ENCODE peak calls at places on chromosomes 4 and X, in seven cellular contexts. One of them, this sample, is unnamed.

GRCh38 chr4:141375855-141376254 is 155.2 kb downstream of the ZNF330 start:
- DNase-seq in GM23338: peak
- DNase-seq in mucosa of descending colon: no peak
- DNase-seq in Right ventricle myocardium inferior: no peak
- DNase-seq in activated CD4-positive, alpha-beta T cell treated with anti-CD3 and anti-CD28 coated beads, Interleukin-2, amount 10 ng/mL, durations not matched to agents 7 days and 5 days: no peak
- DNase-seq in aorta: no peak
- DNase-seq in COR-L47: peak
- DNase-seq in this sample: no peak

GRCh38 chrX:3713225-3713936 is at the start of gene PRKX:
- DNase-seq in GM23338: peak
- DNase-seq in mucosa of descending colon: peak
- DNase-seq in Right ventricle myocardium inferior: peak
- DNase-seq in activated CD4-positive, alpha-beta T cell treated with anti-CD3 and anti-CD28 coated beads, Interleukin-2, amount 10 ng/mL, durations not matched to agents 7 days and 5 days: peak
- DNase-seq in aorta: peak
- DNase-seq in COR-L47: peak
- DNase-seq in this sample: peak

GRCh38 chrX:3963980-3964379 is 250.5 kb upstream of the PRKX start:
- DNase-seq in GM23338: no peak
- DNase-seq in mucosa of descending colon: no peak
- DNase-seq in Right ventricle myocardium inferior: no peak
- DNase-seq in activated CD4-positive, alpha-beta T cell treated with anti-CD3 and anti-CD28 coated beads, Interleukin-2, amount 10 ng/mL, durations not matched to agents 7 days and 5 days: no peak
- DNase-seq in aorta: no peak
- DNase-seq in COR-L47: no peak
- DNase-seq in this sample: no peak

GRCh38 chr4:82718067-82718935 is 80.3 kb downstream of the SCD5 start:
- DNase-seq in GM23338: no peak
- DNase-seq in mucosa of descending colon: no peak
- DNase-seq in Right ventricle myocardium inferior: no peak
- DNase-seq in activated CD4-positive, alpha-beta T cell treated with anti-CD3 and anti-CD28 coated beads, Interleukin-2, amount 10 ng/mL, durations not matched to agents 7 days and 5 days: no peak
- DNase-seq in aorta: no peak
- DNase-seq in COR-L47: no peak
- DNase-seq in this sample: peak

GRCh38 chr4:181792641-181793612 is 450.3 kb upstream of the TENM3 start:
- DNase-seq in GM23338: peak
- DNase-seq in mucosa of descending colon: no peak
- DNase-seq in Right ventricle myocardium inferior: no peak
- DNase-seq in activated CD4-positive, alpha-beta T cell treated with anti-CD3 and anti-CD28 coated beads, Interleukin-2, amount 10 ng/mL, durations not matched to agents 7 days and 5 days: no peak
- DNase-seq in aorta: no peak
- DNase-seq in COR-L47: peak
- DNase-seq in this sample: no peak

GRCh38 chr4:53640576-53641459 is 49.5 kb upstream of the LNX1 start:
- DNase-seq in GM23338: no peak
- DNase-seq in mucosa of descending colon: no peak
- DNase-seq in Right ventricle myocardium inferior: no peak
- DNase-seq in activated CD4-positive, alpha-beta T cell treated with anti-CD3 and anti-CD28 coated beads, Interleukin-2, amount 10 ng/mL, durations not matched to agents 7 days and 5 days: no peak
- DNase-seq in aorta: no peak
- DNase-seq in COR-L47: no peak
- DNase-seq in this sample: no peak

GRCh38 chrX:129310000-129310399 is 213.3 kb downstream of the SMARCA1 start:
- DNase-seq in GM23338: peak
- DNase-seq in mucosa of descending colon: no peak
- DNase-seq in Right ventricle myocardium inferior: no peak
- DNase-seq in activated CD4-positive, alpha-beta T cell treated with anti-CD3 and anti-CD28 coated beads, Interleukin-2, amount 10 ng/mL, durations not matched to agents 7 days and 5 days: no peak
- DNase-seq in aorta: no peak
- DNase-seq in COR-L47: no peak
- DNase-seq in this sample: no peak

GRCh38 chrX:131595120-131595519 is 51.2 kb downstream of the OR13H1 start:
- DNase-seq in GM23338: no peak
- DNase-seq in mucosa of descending colon: no peak
- DNase-seq in Right ventricle myocardium inferior: no peak
- DNase-seq in activated CD4-positive, alpha-beta T cell treated with anti-CD3 and anti-CD28 coated beads, Interleukin-2, amount 10 ng/mL, durations not matched to agents 7 days and 5 days: no peak
- DNase-seq in aorta: no peak
- DNase-seq in COR-L47: no peak
- DNase-seq in this sample: no peak

GRCh38 chr4:71262161-71262560 is 76.7 kb upstream of the SLC4A4 start:
- DNase-seq in GM23338: no peak
- DNase-seq in mucosa of descending colon: no peak
- DNase-seq in Right ventricle myocardium inferior: no peak
- DNase-seq in activated CD4-positive, alpha-beta T cell treated with anti-CD3 and anti-CD28 coated beads, Interleukin-2, amount 10 ng/mL, durations not matched to agents 7 days and 5 days: no peak
- DNase-seq in aorta: no peak
- DNase-seq in COR-L47: no peak
- DNase-seq in this sample: no peak

GRCh38 chrX:24215282-24215681 is 65.8 kb downstream of the ZFX start:
- DNase-seq in GM23338: no peak
- DNase-seq in mucosa of descending colon: no peak
- DNase-seq in Right ventricle myocardium inferior: no peak
- DNase-seq in activated CD4-positive, alpha-beta T cell treated with anti-CD3 and anti-CD28 coated beads, Interleukin-2, amount 10 ng/mL, durations not matched to agents 7 days and 5 days: no peak
- DNase-seq in aorta: no peak
- DNase-seq in COR-L47: no peak
- DNase-seq in this sample: no peak

GRCh38 chrX:109134777-109135176 is 347.1 kb downstream of the GUCY2F start:
- DNase-seq in GM23338: no peak
- DNase-seq in mucosa of descending colon: no peak
- DNase-seq in Right ventricle myocardium inferior: no peak
- DNase-seq in activated CD4-positive, alpha-beta T cell treated with anti-CD3 and anti-CD28 coated beads, Interleukin-2, amount 10 ng/mL, durations not matched to agents 7 days and 5 days: no peak
- DNase-seq in aorta: no peak
- DNase-seq in COR-L47: no peak
- DNase-seq in this sample: no peak

GRCh38 chrX:134908235-134908834 is 82.5 kb upstream of the SMIM10 start:
- DNase-seq in GM23338: no peak
- DNase-seq in mucosa of descending colon: no peak
- DNase-seq in Right ventricle myocardium inferior: no peak
- DNase-seq in activated CD4-positive, alpha-beta T cell treated with anti-CD3 and anti-CD28 coated beads, Interleukin-2, amount 10 ng/mL, durations not matched to agents 7 days and 5 days: peak
- DNase-seq in aorta: no peak
- DNase-seq in COR-L47: no peak
- DNase-seq in this sample: no peak

GRCh38 chrX:19699151-19699550 is 183.8 kb upstream of the MAP3K15 start:
- DNase-seq in GM23338: no peak
- DNase-seq in mucosa of descending colon: no peak
- DNase-seq in Right ventricle myocardium inferior: no peak
- DNase-seq in activated CD4-positive, alpha-beta T cell treated with anti-CD3 and anti-CD28 coated beads, Interleukin-2, amount 10 ng/mL, durations not matched to agents 7 days and 5 days: no peak
- DNase-seq in aorta: no peak
- DNase-seq in COR-L47: no peak
- DNase-seq in this sample: no peak

GRCh38 chr4:156751486-156751885 is 220.1 kb downstream of the PDGFC start:
- DNase-seq in GM23338: no peak
- DNase-seq in mucosa of descending colon: no peak
- DNase-seq in Right ventricle myocardium inferior: no peak
- DNase-seq in activated CD4-positive, alpha-beta T cell treated with anti-CD3 and anti-CD28 coated beads, Interleukin-2, amount 10 ng/mL, durations not matched to agents 7 days and 5 days: no peak
- DNase-seq in aorta: no peak
- DNase-seq in COR-L47: no peak
- DNase-seq in this sample: no peak

GRCh38 chr4:83255584-83255983 is 29.0 kb downstream of the COQ2 start:
- DNase-seq in GM23338: no peak
- DNase-seq in mucosa of descending colon: no peak
- DNase-seq in Right ventricle myocardium inferior: no peak
- DNase-seq in activated CD4-positive, alpha-beta T cell treated with anti-CD3 and anti-CD28 coated beads, Interleukin-2, amount 10 ng/mL, durations not matched to agents 7 days and 5 days: no peak
- DNase-seq in aorta: no peak
- DNase-seq in COR-L47: no peak
- DNase-seq in this sample: no peak

GRCh38 chrX:46444011-46444410 is 101.2 kb downstream of the ZNF674 start:
- DNase-seq in GM23338: no peak
- DNase-seq in mucosa of descending colon: no peak
- DNase-seq in Right ventricle myocardium inferior: no peak
- DNase-seq in activated CD4-positive, alpha-beta T cell treated with anti-CD3 and anti-CD28 coated beads, Interleukin-2, amount 10 ng/mL, durations not matched to agents 7 days and 5 days: no peak
- DNase-seq in aorta: no peak
- DNase-seq in COR-L47: no peak
- DNase-seq in this sample: no peak

GRCh38 chrX:9526965-9527364 is 62.1 kb downstream of the TBL1X start:
- DNase-seq in GM23338: peak
- DNase-seq in mucosa of descending colon: no peak
- DNase-seq in Right ventricle myocardium inferior: no peak
- DNase-seq in activated CD4-positive, alpha-beta T cell treated with anti-CD3 and anti-CD28 coated beads, Interleukin-2, amount 10 ng/mL, durations not matched to agents 7 days and 5 days: no peak
- DNase-seq in aorta: no peak
- DNase-seq in COR-L47: no peak
- DNase-seq in this sample: no peak

GRCh38 chrX:2401590-2402360 is 99.0 kb downstream of the DHRSX start:
- DNase-seq in GM23338: no peak
- DNase-seq in mucosa of descending colon: no peak
- DNase-seq in Right ventricle myocardium inferior: no peak
- DNase-seq in activated CD4-positive, alpha-beta T cell treated with anti-CD3 and anti-CD28 coated beads, Interleukin-2, amount 10 ng/mL, durations not matched to agents 7 days and 5 days: no peak
- DNase-seq in aorta: no peak
- DNase-seq in COR-L47: no peak
- DNase-seq in this sample: no peak

GRCh38 chr4:37770016-37770415 is 56.5 kb upstream of the PGM2 start:
- DNase-seq in GM23338: no peak
- DNase-seq in mucosa of descending colon: no peak
- DNase-seq in Right ventricle myocardium inferior: no peak
- DNase-seq in activated CD4-positive, alpha-beta T cell treated with anti-CD3 and anti-CD28 coated beads, Interleukin-2, amount 10 ng/mL, durations not matched to agents 7 days and 5 days: no peak
- DNase-seq in aorta: no peak
- DNase-seq in COR-L47: no peak
- DNase-seq in this sample: no peak

GRCh38 chr4:73451404-73451803 is 15.4 kb downstream of the AFP start:
- DNase-seq in GM23338: peak
- DNase-seq in mucosa of descending colon: no peak
- DNase-seq in Right ventricle myocardium inferior: no peak
- DNase-seq in activated CD4-positive, alpha-beta T cell treated with anti-CD3 and anti-CD28 coated beads, Interleukin-2, amount 10 ng/mL, durations not matched to agents 7 days and 5 days: no peak
- DNase-seq in aorta: no peak
- DNase-seq in COR-L47: peak
- DNase-seq in this sample: no peak

GRCh38 chrX:1581132-1581531 is 10.3 kb upstream of the AKAP17A start:
- DNase-seq in GM23338: peak
- DNase-seq in mucosa of descending colon: no peak
- DNase-seq in Right ventricle myocardium inferior: no peak
- DNase-seq in activated CD4-positive, alpha-beta T cell treated with anti-CD3 and anti-CD28 coated beads, Interleukin-2, amount 10 ng/mL, durations not matched to agents 7 days and 5 days: peak
- DNase-seq in aorta: no peak
- DNase-seq in COR-L47: peak
- DNase-seq in this sample: no peak

GRCh38 chr4:3700223-3700622 is 66.0 kb upstream of the ADRA2C start:
- DNase-seq in GM23338: no peak
- DNase-seq in mucosa of descending colon: no peak
- DNase-seq in Right ventricle myocardium inferior: no peak
- DNase-seq in activated CD4-positive, alpha-beta T cell treated with anti-CD3 and anti-CD28 coated beads, Interleukin-2, amount 10 ng/mL, durations not matched to agents 7 days and 5 days: no peak
- DNase-seq in aorta: peak
- DNase-seq in COR-L47: no peak
- DNase-seq in this sample: no peak

GRCh38 chr4:187663076-187663475 is 332.5 kb upstream of the ZFP42 start:
- DNase-seq in GM23338: no peak
- DNase-seq in mucosa of descending colon: no peak
- DNase-seq in Right ventricle myocardium inferior: no peak
- DNase-seq in activated CD4-positive, alpha-beta T cell treated with anti-CD3 and anti-CD28 coated beads, Interleukin-2, amount 10 ng/mL, durations not matched to agents 7 days and 5 days: no peak
- DNase-seq in aorta: no peak
- DNase-seq in COR-L47: no peak
- DNase-seq in this sample: no peak

GRCh38 chr4:4401049-4401448 is 14.1 kb downstream of the NSG1 start:
- DNase-seq in GM23338: no peak
- DNase-seq in mucosa of descending colon: no peak
- DNase-seq in Right ventricle myocardium inferior: no peak
- DNase-seq in activated CD4-positive, alpha-beta T cell treated with anti-CD3 and anti-CD28 coated beads, Interleukin-2, amount 10 ng/mL, durations not matched to agents 7 days and 5 days: no peak
- DNase-seq in aorta: no peak
- DNase-seq in COR-L47: no peak
- DNase-seq in this sample: no peak

GRCh38 chrX:53047228-53047627 is 1.4 kb upstream of the GPR173 start:
- DNase-seq in GM23338: peak
- DNase-seq in mucosa of descending colon: no peak
- DNase-seq in Right ventricle myocardium inferior: no peak
- DNase-seq in activated CD4-positive, alpha-beta T cell treated with anti-CD3 and anti-CD28 coated beads, Interleukin-2, amount 10 ng/mL, durations not matched to agents 7 days and 5 days: no peak
- DNase-seq in aorta: no peak
- DNase-seq in COR-L47: peak
- DNase-seq in this sample: no peak

GRCh38 chr4:77082886-77083608 is 7.3 kb upstream of the CCNI start:
- DNase-seq in GM23338: peak
- DNase-seq in mucosa of descending colon: no peak
- DNase-seq in Right ventricle myocardium inferior: no peak
- DNase-seq in activated CD4-positive, alpha-beta T cell treated with anti-CD3 and anti-CD28 coated beads, Interleukin-2, amount 10 ng/mL, durations not matched to agents 7 days and 5 days: no peak
- DNase-seq in aorta: no peak
- DNase-seq in COR-L47: no peak
- DNase-seq in this sample: no peak

This sample was measured in sigmoid colon.